ENCODE peak calls at places on chromosomes 3 and 15, in eight cellular contexts. K is stimulated activated CD4-positive, alpha-beta T cell treated with anti-CD3 and anti-CD28 coated beads, Interleukin-2, amount 100 ng/mL, for 48 hours; J is HT-29; F is cardiac fibroblast; S is naive B cell; C is NCI-H1694 treated with DMSO at 0.1 percent for 48 hours; L is esophagus muscularis mucosa; R is amygdala. W is an unnamed sample.

GRCh38 chr15:41904487-41905359 is 10.9 kb upstream of the SPTBN5 start:
- DNase-seq in K (peak; percentile 58), J (peak; percentile 91), F (peak; percentile 74), S (peak; percentile 65), C (peak; percentile 28), L (no peak), R (peak; percentile 18), W (peak; percentile 32)

GRCh38 chr3:147943265-147943945 is 534.2 kb downstream of the ZIC1 start:
- DNase-seq in K (no peak), J (peak; percentile 25), F (peak; percentile 87), S (no peak), C (no peak), L (no peak), R (no peak), W (peak; percentile 74)

GRCh38 chr3:114376091-114376490 is 82.3 kb downstream of the TIGIT start:
- DNase-seq in K (no peak), J (no peak), F (peak; percentile 62), S (no peak), C (no peak), L (no peak), R (no peak), W (peak; percentile 69)

GRCh38 chr15:27418729-27419128 is 447.7 kb downstream of the GABRG3 start:
- DNase-seq in K (no peak), J (no peak), F (no peak), S (no peak), C (no peak), L (no peak), R (no peak), W (no peak)

GRCh38 chr15:41777421-41777973 is 3.2 kb downstream of the MAPKBP1 start:
- DNase-seq in K (no peak), J (no peak), F (no peak), S (no peak), C (no peak), L (peak; percentile 34), R (no peak), W (no peak)

GRCh38 chr3:31165399-31165860 is 271.0 kb upstream of the GADL1 start:
- DNase-seq in K (no peak), J (no peak), F (peak; percentile 80), S (no peak), C (no peak), L (no peak), R (no peak), W (no peak)

GRCh38 chr3:172659246-172660002 is 51.4 kb downstream of the NCEH1 start:
- DNase-seq in K (no peak), J (no peak), F (no peak), S (no peak), C (no peak), L (peak; percentile 72), R (no peak), W (no peak)

GRCh38 chr3:23202203-23202920 is 765 bp upstream of the UBE2E2 start:
- DNase-seq in K (no peak), J (peak; percentile 9), F (peak; percentile 23), S (no peak), C (no peak), L (peak; percentile 93), R (no peak), W (peak; percentile 13)

GRCh38 chr3:72632129-72632528 is 216.1 kb downstream of the SHQ1 start:
- DNase-seq in K (no peak), J (no peak), F (no peak), S (no peak), C (no peak), L (no peak), R (no peak), W (no peak)

GRCh38 chr15:79985571-79985970 is 14.6 kb upstream of the BCL2A1 start:
- DNase-seq in K (no peak), J (no peak), F (peak; percentile 6), S (no peak), C (no peak), L (no peak), R (no peak), W (no peak)

GRCh38 chr3:108088146-108088545 is 2.7 kb downstream of the CD47 start:
- DNase-seq in K (no peak), J (no peak), F (no peak), S (no peak), C (no peak), L (no peak), R (no peak), W (no peak)

GRCh38 chr3:107285197-107285596 is 92.0 kb upstream of the CCDC54 start:
- DNase-seq in K (no peak), J (no peak), F (peak; percentile 13), S (no peak), C (no peak), L (no peak), R (no peak), W (no peak)

GRCh38 chr3:110419571-110419970 is 652.0 kb upstream of the NECTIN3 start:
- DNase-seq in K (no peak), J (no peak), F (peak; percentile 7), S (no peak), C (no peak), L (no peak), R (no peak), W (no peak)

GRCh38 chr3:7576506-7576905 is 715.6 kb downstream of the GRM7 start:
- DNase-seq in K (no peak), J (no peak), F (no peak), S (no peak), C (no peak), L (no peak), R (no peak), W (no peak)

GRCh38 chr15:66756220-66756769 is 54.3 kb downstream of the SMAD6 start:
- DNase-seq in K (no peak), J (no peak), F (no peak), S (no peak), C (no peak), L (no peak), R (no peak), W (peak; percentile 79)

GRCh38 chr3:110815008-110815583 is 256.5 kb upstream of the NECTIN3 start:
- DNase-seq in K (no peak), J (peak; percentile 22), F (peak; percentile 80), S (no peak), C (no peak), L (no peak), R (no peak), W (peak; percentile 59)

GRCh38 chr15:39272901-39273300 is 308.0 kb upstream of the THBS1 start:
- DNase-seq in K (no peak), J (no peak), F (no peak), S (no peak), C (no peak), L (no peak), R (no peak), W (no peak)

GRCh38 chr3:25572919-25573385 is 91.8 kb downstream of the TOP2B start:
- DNase-seq in K (no peak), J (no peak), F (peak; percentile 30), S (no peak), C (no peak), L (no peak), R (no peak), W (no peak)

GRCh38 chr3:113895964-113896363 is 51.8 kb upstream of the ZDHHC23 start:
- DNase-seq in K (no peak), J (no peak), F (no peak), S (no peak), C (no peak), L (no peak), R (no peak), W (no peak)

GRCh38 chr3:126925411-126926171 is 57.3 kb upstream of the PLXNA1 start:
- DNase-seq in K (no peak), J (no peak), F (no peak), S (no peak), C (no peak), L (no peak), R (no peak), W (no peak)

GRCh38 chr3:32991781-32992180 is 40.3 kb downstream of the CCR4 start:
- DNase-seq in K (no peak), J (no peak), F (no peak), S (no peak), C (no peak), L (no peak), R (no peak), W (no peak)

GRCh38 chr15:77464129-77464865 is 43.6 kb downstream of the HMG20A start:
- DNase-seq in K (no peak), J (no peak), F (no peak), S (no peak), C (no peak), L (no peak), R (no peak), W (no peak)

GRCh38 chr3:191094057-191094456 is 105.0 kb upstream of the OSTN start:
- DNase-seq in K (no peak), J (no peak), F (peak; percentile 60), S (no peak), C (no peak), L (no peak), R (no peak), W (peak; percentile 84)

GRCh38 chr15:99983171-99983891 is 250.1 kb upstream of the LYSMD4 start:
- DNase-seq in K (no peak), J (no peak), F (peak; percentile 26), S (no peak), C (no peak), L (no peak), R (no peak), W (no peak)

GRCh38 chr15:43939070-43939469 is 112.3 kb downstream of the WDR76 start:
- DNase-seq in K (peak; percentile 9), J (peak; percentile 73), F (peak; percentile 30), S (no peak), C (peak; percentile 30), L (peak; percentile 47), R (no peak), W (no peak)

GRCh38 chr15:95129589-95129988 is 898.2 kb downstream of the MCTP2 start:
- DNase-seq in K (no peak), J (no peak), F (peak; percentile 36), S (no peak), C (no peak), L (no peak), R (no peak), W (no peak)

GRCh38 chr3:50365080-50365841 is 5.9 kb upstream of the TMEM115 start:
- DNase-seq in K (peak; percentile 85), J (peak; percentile 78), F (peak; percentile 73), S (peak; percentile 91), C (no peak), L (peak; percentile 94), R (no peak), W (peak; percentile 38)

GRCh38 chr15:42085236-42085605 is 9.1 kb downstream of the PLA2G4D start:
- DNase-seq in K (no peak), J (no peak), F (no peak), S (no peak), C (no peak), L (no peak), R (no peak), W (no peak)

GRCh38 chr15:81092559-81092902 is 41.5 kb upstream of the CFAP161 start:
- DNase-seq in K (no peak), J (no peak), F (peak; percentile 53), S (no peak), C (peak; percentile 0), L (no peak), R (no peak), W (no peak)

GRCh38 chr15:90667063-90667754 is 49.9 kb upstream of the BLM start:
- DNase-seq in K (no peak), J (no peak), F (no peak), S (no peak), C (no peak), L (no peak), R (no peak), W (no peak)